ENCODE peak calls at places on chromosomes 13 and 19, in ten cellular contexts. C, Z, D, M, G, E, S, W, A and R are unnamed samples.

GRCh38 chr19:47447470-47448359 is 24.0 kb downstream of the SLC8A2 start:
- DNase-seq in C (no peak), Z (peak), D (peak), M (peak), G (no peak), E (peak), S (peak), W (peak), A (peak), R (peak)

GRCh38 chr13:43489168-43489730 is 297.5 kb downstream of the ENOX1 start:
- DNase-seq in C (no peak), Z (no peak), D (no peak), M (no peak), G (no peak), E (no peak), S (no peak), W (no peak), A (no peak), R (peak)

GRCh38 chr19:34237939-34238338 is 16.4 kb upstream of the GARRE1 start:
- DNase-seq in C (no peak), Z (no peak), D (no peak), M (no peak), G (no peak), E (no peak), S (no peak), W (no peak), A (no peak), R (no peak)

GRCh38 chr19:29040951-29041350 is 172.0 kb downstream of the UQCRFS1 start:
- DNase-seq in C (no peak), Z (no peak), D (no peak), M (no peak), G (no peak), E (peak), S (no peak), W (no peak), A (no peak), R (peak)

GRCh38 chr19:29771708-29772415 is 39.9 kb upstream of the CCNE1 start:
- DNase-seq in C (peak), Z (peak), D (no peak), M (no peak), G (peak), E (peak), S (peak), W (no peak), A (peak), R (peak)

GRCh38 chr13:25922373-25922772 is 129.4 kb downstream of the SHISA2 start:
- DNase-seq in C (no peak), Z (no peak), D (no peak), M (no peak), G (no peak), E (no peak), S (no peak), W (no peak), A (no peak), R (no peak)

GRCh38 chr19:39502640-39503417 is 4.1 kb downstream of the DLL3 start:
- DNase-seq in C (no peak), Z (peak), D (peak), M (peak), G (peak), E (peak), S (peak), W (peak), A (peak), R (no peak)

GRCh38 chr19:31461814-31462539 is 112.7 kb upstream of the TSHZ3 start:
- DNase-seq in C (no peak), Z (no peak), D (no peak), M (no peak), G (no peak), E (no peak), S (no peak), W (no peak), A (no peak), R (no peak)

GRCh38 chr19:45663800-45664199 is 4.2 kb upstream of the GIPR start:
- DNase-seq in C (no peak), Z (no peak), D (no peak), M (no peak), G (no peak), E (no peak), S (no peak), W (no peak), A (no peak), R (no peak)

GRCh38 chr19:13103961-13104847 is 1.5 kb upstream of the LYL1 start:
- DNase-seq in C (no peak), Z (peak), D (peak), M (no peak), G (peak), E (peak), S (peak), W (peak), A (peak), R (no peak)

GRCh38 chr19:57056972-57057371 is 62.8 kb upstream of the USP29 start:
- DNase-seq in C (no peak), Z (no peak), D (no peak), M (no peak), G (no peak), E (no peak), S (no peak), W (no peak), A (no peak), R (no peak)

GRCh38 chr13:113413178-113413897 is 40.0 kb downstream of the ADPRHL1 start:
- DNase-seq in C (no peak), Z (no peak), D (no peak), M (no peak), G (no peak), E (no peak), S (no peak), W (peak), A (no peak), R (no peak)

GRCh38 chr13:41694902-41695301 is 237.6 kb downstream of the RGCC start:
- DNase-seq in C (peak), Z (no peak), D (no peak), M (no peak), G (no peak), E (no peak), S (no peak), W (no peak), A (no peak), R (peak)

GRCh38 chr13:38636756-38637155 is 50.1 kb upstream of the FREM2 start:
- DNase-seq in C (no peak), Z (no peak), D (no peak), M (no peak), G (no peak), E (no peak), S (no peak), W (no peak), A (no peak), R (peak)

GRCh38 chr13:99949657-99950413 is 21.7 kb downstream of the ZIC5 start:
- DNase-seq in C (no peak), Z (no peak), D (no peak), M (no peak), G (no peak), E (no peak), S (no peak), W (no peak), A (no peak), R (peak)

GRCh38 chr13:111573801-111574200 is 253.4 kb downstream of the TEX29 start:
- DNase-seq in C (no peak), Z (no peak), D (no peak), M (no peak), G (no peak), E (no peak), S (no peak), W (no peak), A (no peak), R (peak)

GRCh38 chr13:36360863-36361262 is 14.7 kb upstream of the SPART start:
- DNase-seq in C (no peak), Z (no peak), D (no peak), M (no peak), G (no peak), E (no peak), S (no peak), W (no peak), A (no peak), R (no peak)